ENCODE peak calls at places on chromosomes 11 and 22, in four cellular contexts. I, P, Y and M are unnamed samples.

GRCh38 chr11:27722945-27723344 is 22.7 kb upstream of the BDNF start:
- DNase-seq in I (no peak), P (no peak), Y (no peak), M (no peak)

GRCh38 chr11:104650234-104650633 is 248.0 kb downstream of the CASP12 start:
- DNase-seq in I (no peak), P (peak; percentile 65), Y (no peak), M (no peak)

GRCh38 chr11:109606256-109606655 is 184.3 kb downstream of the C11orf87 start:
- DNase-seq in I (no peak), P (no peak), Y (no peak), M (no peak)

GRCh38 chr11:60878245-60879101 is 11.1 kb downstream of the ZP1 start:
- DNase-seq in I (no peak), P (no peak), Y (no peak), M (peak; percentile 32)

GRCh38 chr11:624705-625635 is at the start of gene CDHR5:
- DNase-seq in I (no peak), P (no peak), Y (no peak), M (no peak)

GRCh38 chr11:94671553-94672366 is 96.4 kb upstream of the AMOTL1 start:
- DNase-seq in I (no peak), P (no peak), Y (no peak), M (no peak)

GRCh38 chr22:46036558-46037408 is 59.8 kb upstream of the WNT7B start:
- DNase-seq in I (no peak), P (peak; percentile 48), Y (peak; percentile 58), M (peak; percentile 64)

GRCh38 chr22:30064172-30064571 is 16.1 kb upstream of the HORMAD2 start:
- DNase-seq in I (no peak), P (no peak), Y (no peak), M (no peak)

GRCh38 chr22:17199131-17199731 is 20.0 kb downstream of the ADA2 start:
- DNase-seq in I (no peak), P (no peak), Y (no peak), M (no peak)

GRCh38 chr11:127074151-127074761 is 73.7 kb upstream of the KIRREL3 start:
- DNase-seq in I (peak; percentile 8), P (peak; percentile 71), Y (no peak), M (peak; percentile 59)

GRCh38 chr11:408154-409007 is 6.4 kb downstream of the SIGIRR start:
- DNase-seq in I (no peak), P (no peak), Y (no peak), M (no peak)

GRCh38 chr22:19568337-19569311 is 44.4 kb upstream of the CLDN5 start:
- DNase-seq in I (peak; percentile 93), P (peak; percentile 26), Y (no peak), M (peak; percentile 41)

GRCh38 chr11:117230286-117230961 is 1.4 kb downstream of the PCSK7 start:
- DNase-seq in I (no peak), P (peak; percentile 48), Y (peak; percentile 71), M (no peak)

GRCh38 chr22:44618400-44618799 is 83.6 kb upstream of the PRR5 start:
- DNase-seq in I (no peak), P (no peak), Y (no peak), M (no peak)

GRCh38 chr11:64372802-64373597 is 14.0 kb downstream of the RPS6KA4 start:
- DNase-seq in I (no peak), P (peak; percentile 39), Y (no peak), M (no peak)

GRCh38 chr22:19876941-19877625 is 22.4 kb upstream of the GNB1L start:
- DNase-seq in I (no peak), P (no peak), Y (no peak), M (no peak)

GRCh38 chr11:83249972-83250593 is 36.1 kb downstream of the CCDC90B start:
- DNase-seq in I (no peak), P (peak; percentile 61), Y (peak; percentile 42), M (no peak)

GRCh38 chr22:33194529-33194928 is 136.3 kb upstream of the SYN3 start:
- DNase-seq in I (no peak), P (no peak), Y (no peak), M (no peak)

GRCh38 chr11:76115555-76115954 is 90.7 kb downstream of the WNT11 start:
- DNase-seq in I (no peak), P (no peak), Y (no peak), M (no peak)

GRCh38 chr22:46073683-46074504 is 76.4 kb upstream of the PPARA start:
- DNase-seq in I (no peak), P (peak; percentile 10), Y (no peak), M (peak; percentile 65)

GRCh38 chr11:122123258-122123929 is 7.4 kb upstream of the BLID start:
- DNase-seq in I (no peak), P (no peak), Y (no peak), M (no peak)

GRCh38 chr11:40647290-40647689 is 812.2 kb downstream of the LRRC4C start:
- DNase-seq in I (no peak), P (no peak), Y (no peak), M (no peak)

GRCh38 chr11:116217006-116217405 is 555.8 kb downstream of the BUD13 start:
- DNase-seq in I (peak; percentile 10), P (peak; percentile 52), Y (no peak), M (peak; percentile 17)

GRCh38 chr22:45889539-45890350 is 87.2 kb downstream of the WNT7B start:
- DNase-seq in I (no peak), P (no peak), Y (no peak), M (no peak)

GRCh38 chr11:102010776-102011500 is 36.3 kb upstream of the CFAP300 start:
- DNase-seq in I (peak; percentile 38), P (peak; percentile 8), Y (no peak), M (peak; percentile 97)